ENCODE peak calls at places on chromosomes 6 and 20, in four cellular contexts. Y is neural crest cell, T is fibroblast of the aortic adventitia, Q is GM13977. F is an unnamed sample.

GRCh38 chr20:57437267-57437666 is 46.1 kb downstream of the RBM38 start:
- DNase-seq in Y (no peak), Q (no peak), T (no peak), F (no peak)

GRCh38 chr6:46191961-46192360 is 21.2 kb upstream of the ENPP5 start:
- DNase-seq in Q (no peak), Y (no peak), T (peak), F (no peak)

GRCh38 chr6:119856136-119856535 is 506.6 kb upstream of the MAN1A1 start:
- DNase-seq in T (no peak), Y (no peak), Q (peak), F (no peak)

GRCh38 chr20:35131953-35132352 is 15.2 kb downstream of the EDEM2 start:
- DNase-seq in T (no peak), Q (no peak), Y (no peak), F (no peak)

GRCh38 chr6:39493174-39493573 is 170.7 kb upstream of the KCNK16 start:
- DNase-seq in Y (no peak), T (no peak), Q (no peak), F (no peak)

GRCh38 chr20:57250607-57251343 is 15.7 kb downstream of the BMP7 start:
- DNase-seq in Y (no peak), Q (no peak), T (no peak), F (no peak)

GRCh38 chr20:22586645-22587310 is 2.4 kb upstream of the FOXA2 start:
- DNase-seq in Y (no peak), T (peak), Q (peak), F (no peak)

GRCh38 chr6:45832063-45832462 is 183.6 kb downstream of the CLIC5 start:
- DNase-seq in Q (no peak), T (no peak), Y (no peak), F (no peak)

GRCh38 chr20:57543754-57544153 is 17.2 kb upstream of the PCK1 start:
- DNase-seq in Q (no peak), Y (no peak), T (no peak), F (no peak)

GRCh38 chr20:57650756-57651483 is 30.7 kb upstream of the ZBP1 start:
- DNase-seq in Y (no peak), Q (no peak), T (no peak), F (no peak)

GRCh38 chr6:52611833-52612232 is 35.0 kb upstream of the TRAM2 start:
- DNase-seq in Y (no peak), Q (no peak), T (no peak), F (no peak)

GRCh38 chr6:72246926-72247325 is 360.6 kb downstream of the RIMS1 start:
- DNase-seq in T (no peak), Q (no peak), Y (no peak), F (no peak)

GRCh38 chr20:2451939-2452732 is 18.5 kb downstream of the SNRPB start:
- DNase-seq in Y (peak), T (peak), Q (peak), F (peak)

GRCh38 chr6:6491761-6492160 is 96.8 kb upstream of the LY86 start:
- DNase-seq in Y (no peak), T (no peak), Q (no peak), F (no peak)

GRCh38 chr20:32761831-32762753 is at the start of gene DNMT3B:
- DNase-seq in Y (peak), T (peak), Q (peak), F (peak)

GRCh38 chr20:32761417-32761830 is 761 bp upstream of the DNMT3B start:
- DNase-seq in Q (peak), T (no peak), Y (no peak), F (no peak)

GRCh38 chr20:32762754-32763201 is 593 bp downstream of the DNMT3B start:
- DNase-seq in T (no peak), Y (no peak), Q (peak), F (no peak)

GRCh38 chr20:32764000-32764960 is 2.1 kb downstream of the DNMT3B start:
- DNase-seq in Y (no peak), Q (no peak), T (no peak), F (no peak)

GRCh38 chr20:32763202-32763999 is 1.2 kb downstream of the DNMT3B start:
- DNase-seq in Y (no peak), T (no peak), Q (peak), F (peak)
- TF ChIP-seq CTCF in Y (no peak), T (no peak), Q (no peak), F (no peak)

GRCh38 chr6:14862845-14863244 is 383.0 kb upstream of the JARID2 start:
- DNase-seq in Y (no peak), Q (no peak), T (no peak), F (no peak)

GRCh38 chr6:14861491-14861943 is 384.4 kb upstream of the JARID2 start:
- DNase-seq in T (no peak), Q (no peak), Y (no peak), F (no peak)

GRCh38 chr6:14865609-14866100 is 380.2 kb upstream of the JARID2 start:
- DNase-seq in Q (no peak), Y (no peak), T (peak), F (no peak)

GRCh38 chr6:14867807-14868206 is 378.1 kb upstream of the JARID2 start:
- DNase-seq in Q (no peak), Y (no peak), T (peak), F (no peak)

GRCh38 chr6:14863896-14864850 is 381.7 kb upstream of the JARID2 start:
- DNase-seq in Y (no peak), T (no peak), Q (no peak), F (no peak)
- TF ChIP-seq CTCF in Y (peak), T (no peak), Q (no peak), F (no peak)

DNA sequence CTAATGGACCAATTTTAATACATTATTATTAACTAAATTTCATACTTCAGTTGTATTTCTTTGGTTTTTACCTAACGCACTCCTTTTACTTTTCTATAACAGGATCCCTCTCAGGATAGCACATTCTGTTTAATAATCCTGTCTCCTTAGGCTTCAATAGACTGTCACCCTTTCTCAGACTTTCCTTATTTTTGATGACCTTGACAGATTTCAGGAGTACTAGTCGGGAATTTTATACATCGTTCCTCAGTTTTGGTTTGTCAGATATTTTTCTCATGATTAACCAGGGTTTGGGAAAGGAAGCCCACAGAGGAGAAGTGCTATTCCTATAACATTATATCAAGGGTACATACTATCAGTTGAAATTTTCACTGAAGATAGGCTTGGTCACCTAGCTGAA is 768.0 kb upstream of the GJE1 start:
- DNase-seq in T (no peak), Q (no peak), Y (no peak), F (no peak)
- TF ChIP-seq CTCF in T (no peak), Q (no peak), Y (no peak), F (no peak)

DNA sequence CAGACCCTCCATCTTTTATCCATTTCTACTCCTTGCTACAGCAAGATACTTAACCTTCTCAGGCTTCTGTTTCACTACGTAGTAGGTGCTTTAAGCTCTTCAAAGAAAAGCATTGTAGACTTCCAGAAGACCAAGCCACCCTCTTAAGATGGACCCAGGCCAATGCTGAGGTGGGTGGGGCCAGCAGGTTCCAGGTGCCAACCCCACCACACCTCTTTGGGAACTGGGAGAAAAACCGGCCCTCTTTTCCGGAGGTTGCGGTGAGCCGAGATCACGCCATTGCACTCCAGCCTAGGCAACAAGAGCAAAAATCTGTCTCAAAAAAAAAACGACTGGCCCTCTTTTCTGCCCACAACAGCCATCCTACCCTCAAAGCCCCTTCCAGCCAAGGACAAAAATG is 10.6 kb upstream of the HMGA1 start:
- DNase-seq in T (no peak), Y (no peak), Q (no peak), F (no peak)
- TF ChIP-seq CTCF in T (no peak), Y (no peak), Q (no peak), F (no peak)